ENCODE peak calls at places on chromosomes 7 and 10, in eight cellular contexts. S is heart right ventricle; C is Karpas-422; T is left ventricle myocardium inferior; Y is CD8-positive, alpha-beta memory T cell; U is AG04450; N is fibroblast of lung; X is astrocyte of the spinal cord. H is an unnamed sample.

GRCh38 chr10:91036807-91037405 is 116.0 kb upstream of the ANKRD1 start:
- DNase-seq in S (no peak), C (no peak), T (no peak), Y (no peak), U (no peak), N (peak), X (no peak), H (no peak)

GRCh38 chr10:25261110-25261509 is 86.3 kb downstream of the GPR158 start:
- DNase-seq in S (no peak), C (no peak), T (no peak), Y (no peak), U (no peak), N (no peak), X (no peak), H (no peak)

GRCh38 chr10:43338117-43338516 is 33.3 kb upstream of the FXYD4 start:
- DNase-seq in S (no peak), C (no peak), T (no peak), Y (no peak), U (no peak), N (no peak), X (no peak), H (no peak)

GRCh38 chr10:78301891-78302738 is 268.5 kb downstream of the RPS24 start:
- DNase-seq in S (no peak), C (no peak), T (no peak), Y (no peak), U (no peak), N (no peak), X (no peak), H (no peak)

GRCh38 chr10:99548041-99548530 is 15.3 kb downstream of the NKX2-3 start:
- DNase-seq in S (no peak), C (peak), T (no peak), Y (no peak), U (no peak), N (peak), X (no peak), H (no peak)

GRCh38 chr7:27046854-27047549 is 48.8 kb downstream of the HOXA1 start:
- DNase-seq in S (no peak), C (no peak), T (no peak), Y (no peak), U (peak), N (peak), X (peak), H (no peak)

GRCh38 chr7:107803009-107803581 is at the start of gene SLC26A3:
- DNase-seq in S (no peak), C (no peak), T (no peak), Y (no peak), U (no peak), N (no peak), X (no peak), H (no peak)

GRCh38 chr10:68756766-68757165 is 35.7 kb downstream of the CCAR1 start:
- DNase-seq in S (no peak), C (no peak), T (no peak), Y (no peak), U (no peak), N (no peak), X (no peak), H (no peak)

GRCh38 chr10:79401015-79401921 is 44.2 kb downstream of the ZCCHC24 start:
- DNase-seq in S (no peak), C (no peak), T (peak), Y (no peak), U (no peak), N (peak), X (peak), H (peak)

GRCh38 chr7:79340212-79340611 is 113.3 kb downstream of the MAGI2 start:
- DNase-seq in S (no peak), C (no peak), T (no peak), Y (no peak), U (no peak), N (peak), X (peak), H (no peak)

GRCh38 chr10:124612611-124613498 is 131.3 kb downstream of the FAM53B start:
- DNase-seq in S (peak), C (peak), T (no peak), Y (no peak), U (no peak), N (peak), X (no peak), H (no peak)

GRCh38 chr7:133436014-133436428 is 183.1 kb downstream of the EXOC4 start:
- DNase-seq in S (no peak), C (no peak), T (no peak), Y (no peak), U (peak), N (peak), X (peak), H (peak)

GRCh38 chr7:149196705-149197171 is 1.4 kb downstream of the ZNF282 start:
- DNase-seq in S (no peak), C (no peak), T (no peak), Y (no peak), U (no peak), N (no peak), X (no peak), H (no peak)

GRCh38 chr7:25014735-25015134 is 34.8 kb upstream of the OSBPL3 start:
- DNase-seq in S (no peak), C (no peak), T (no peak), Y (no peak), U (peak), N (peak), X (peak), H (peak)

GRCh38 chr7:1945558-1945957 is 275.5 kb downstream of the ELFN1 start:
- DNase-seq in S (no peak), C (no peak), T (no peak), Y (no peak), U (no peak), N (no peak), X (no peak), H (no peak)

GRCh38 chr7:156906281-156906680 is 13.3 kb upstream of the LMBR1 start:
- DNase-seq in S (no peak), C (no peak), T (no peak), Y (no peak), U (no peak), N (no peak), X (no peak), H (no peak)

GRCh38 chr10:122347162-122347561 is 27.3 kb upstream of the PLEKHA1 start:
- DNase-seq in S (no peak), C (no peak), T (no peak), Y (no peak), U (no peak), N (no peak), X (no peak), H (no peak)

GRCh38 chr10:117311261-117311660 is 64.0 kb downstream of the PDZD8 start:
- DNase-seq in S (no peak), C (no peak), T (no peak), Y (no peak), U (no peak), N (peak), X (peak), H (no peak)

GRCh38 chr10:61994404-61995031 is 93.0 kb downstream of the ARID5B start:
- DNase-seq in S (no peak), C (no peak), T (no peak), Y (no peak), U (no peak), N (no peak), X (no peak), H (no peak)

GRCh38 chr7:55522268-55522902 is 49.9 kb downstream of the VOPP1 start:
- DNase-seq in S (no peak), C (no peak), T (no peak), Y (no peak), U (no peak), N (no peak), X (no peak), H (no peak)

GRCh38 chr10:78846770-78847169 is 222.0 kb upstream of the ZMIZ1 start:
- DNase-seq in S (peak), C (no peak), T (peak), Y (no peak), U (no peak), N (no peak), X (no peak), H (no peak)

GRCh38 chr7:120950539-120951308 is at the start of gene ING3:
- DNase-seq in S (peak), C (peak), T (peak), Y (peak), U (peak), N (peak), X (peak), H (peak)
- H3K4me3 ChIP-seq in S (peak), C (peak), T (peak), Y (peak), U (peak), N (peak), X (peak), H (peak)

GRCh38 chr10:46293228-46293627 is 6.4 kb downstream of the ANTXRL start:
- DNase-seq in S (no peak), C (no peak), T (no peak), Y (no peak), U (no peak), N (no peak), X (no peak), H (no peak)

GRCh38 chr10:46294641-46295230 is 7.9 kb downstream of the ANTXRL start:
- DNase-seq in S (no peak), C (no peak), T (no peak), Y (no peak), U (no peak), N (no peak), X (no peak), H (no peak)

GRCh38 chr10:46291817-46292572 is 5.2 kb downstream of the ANTXRL start:
- DNase-seq in S (no peak), C (no peak), T (no peak), Y (no peak), U (no peak), N (no peak), X (no peak), H (no peak)

GRCh38 chr10:46292573-46293023 is 5.8 kb downstream of the ANTXRL start:
- DNase-seq in S (no peak), C (no peak), T (no peak), Y (no peak), U (no peak), N (no peak), X (no peak), H (no peak)

DNA sequence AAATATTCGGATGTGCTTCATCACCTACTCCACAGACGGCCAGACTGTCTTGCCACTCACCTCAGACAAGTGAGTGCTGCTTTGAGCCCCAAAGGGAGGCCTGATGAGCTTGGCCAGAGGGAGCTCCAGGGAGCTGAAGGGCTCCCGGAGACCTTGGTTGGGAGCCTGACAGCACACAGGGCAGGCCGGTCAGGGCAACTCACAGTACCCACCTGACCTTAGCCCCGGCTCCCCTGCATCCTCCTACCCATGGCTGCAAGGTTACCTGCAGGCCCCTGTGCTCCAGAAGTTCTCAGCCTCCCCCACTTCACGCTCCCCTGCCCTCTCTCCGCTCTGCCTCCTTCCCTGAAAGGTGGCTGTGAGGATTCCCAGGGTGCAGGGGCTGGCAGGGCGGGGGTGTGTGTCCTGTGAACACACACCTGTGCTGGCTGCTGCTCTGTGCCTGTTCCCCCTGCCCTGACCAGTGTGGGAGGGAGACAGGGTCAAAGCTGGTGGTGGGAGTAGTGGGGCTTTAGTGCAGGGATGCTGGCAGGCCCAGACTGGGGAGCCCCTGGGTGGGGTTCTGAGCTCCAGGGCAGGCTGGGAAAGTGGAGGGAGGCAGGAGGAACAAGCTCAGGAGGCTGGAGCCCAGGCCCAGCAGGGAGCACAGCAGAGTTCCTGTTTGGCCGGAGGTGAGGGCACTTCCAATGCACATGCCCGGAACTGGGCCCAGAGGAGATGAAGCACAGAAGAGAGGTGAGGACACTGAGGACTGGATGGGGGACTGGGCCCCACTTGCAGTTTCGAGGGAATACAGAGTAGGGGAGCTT is 7.2 kb downstream of the ANTXRL start:
- DNase-seq in S (no peak), C (peak), T (no peak), Y (no peak), U (no peak), N (no peak), X (no peak), H (no peak)
- H3K4me3 ChIP-seq in S (no peak), C (no peak), T (no peak), Y (no peak), U (no peak), N (no peak), X (no peak), H (no peak)

GRCh38 chr7:19268737-19269136 is 123.5 kb upstream of the FERD3L start:
- DNase-seq in S (no peak), C (no peak), T (no peak), Y (no peak), U (no peak), N (no peak), X (no peak), H (peak)
- H3K4me3 ChIP-seq in S (no peak), C (no peak), T (no peak), Y (no peak), U (no peak), N (no peak), X (no peak), H (no peak)

DNA sequence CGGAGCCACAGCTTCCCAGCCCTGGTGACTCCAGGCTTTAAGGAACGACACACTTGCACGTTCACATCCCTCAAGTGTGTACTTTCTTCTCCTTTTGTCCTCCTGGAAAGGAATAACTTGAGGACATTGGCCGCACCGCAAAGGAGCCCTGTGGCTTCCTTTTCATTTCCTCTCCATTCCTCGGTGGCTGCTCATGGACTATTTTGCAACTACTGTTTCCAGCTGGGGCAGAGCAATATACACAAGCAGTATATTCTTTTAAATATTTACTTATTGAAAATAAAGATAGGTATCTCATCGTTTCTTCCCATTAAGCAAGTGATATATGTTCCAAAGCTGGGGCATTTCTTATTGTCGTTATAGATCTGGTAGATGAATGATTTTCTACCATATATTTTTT is 97.2 kb upstream of the LYZL1 start:
- DNase-seq in S (no peak), C (no peak), T (no peak), Y (no peak), U (no peak), N (no peak), X (no peak), H (no peak)
- H3K4me3 ChIP-seq in S (no peak), C (no peak), T (no peak), Y (no peak), U (no peak), N (no peak), X (no peak), H (no peak)

DNA sequence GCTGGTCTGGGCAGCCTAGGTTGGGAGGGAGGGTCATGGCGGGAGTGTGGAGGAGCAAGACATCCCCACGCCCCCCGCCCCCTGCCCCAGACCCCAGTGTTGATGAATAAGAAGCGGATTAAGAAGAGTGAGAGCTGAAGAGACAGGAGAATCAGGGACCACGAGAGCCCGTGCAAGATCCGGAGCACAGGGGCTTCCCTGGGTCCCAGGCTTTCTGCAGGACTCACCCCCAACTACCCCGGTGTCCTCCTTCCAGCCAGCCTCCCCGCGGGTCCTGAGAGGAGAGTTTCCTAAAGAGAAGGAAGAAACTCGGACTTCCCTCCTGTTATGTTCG is 20.1 kb downstream of the GHRHR start:
- DNase-seq in S (no peak), C (no peak), T (no peak), Y (no peak), U (no peak), N (no peak), X (no peak), H (no peak)
- H3K4me3 ChIP-seq in S (no peak), C (peak), T (peak), Y (no peak), U (no peak), N (no peak), X (no peak), H (peak)

DNA sequence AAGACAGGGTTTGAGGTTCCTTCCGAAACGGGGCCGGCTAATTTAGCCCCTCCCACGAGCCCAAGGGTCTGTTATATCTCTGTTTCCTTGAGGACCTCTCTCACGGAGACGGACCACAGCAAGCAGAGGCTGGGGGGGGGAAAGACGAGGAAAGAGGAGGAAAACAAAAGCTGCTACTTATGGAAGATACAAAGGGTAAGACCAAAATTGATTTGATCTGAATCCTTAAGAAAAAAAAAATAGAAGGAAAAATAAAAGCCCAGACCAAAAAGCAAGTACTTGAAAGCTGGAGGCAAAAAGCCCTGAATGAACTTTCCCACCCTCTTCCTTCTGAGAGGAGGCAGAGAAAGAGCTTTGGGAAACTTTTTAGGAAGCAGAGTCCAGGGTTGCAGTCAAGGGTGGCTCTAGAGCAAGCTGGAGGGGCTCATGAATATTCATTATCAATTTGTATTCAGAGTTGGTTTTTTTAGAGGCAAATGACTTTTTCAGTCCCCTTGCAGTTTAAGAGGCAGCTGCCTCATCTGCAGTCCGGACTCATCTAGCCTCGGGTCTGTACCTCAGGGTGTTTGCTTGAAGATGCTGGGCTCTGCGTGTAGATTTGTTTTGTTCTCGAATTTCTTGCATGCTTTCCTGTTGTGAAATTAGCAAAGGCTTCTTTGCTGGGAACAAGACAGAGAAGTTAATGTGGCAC is at the start of gene ENTPD1:
- DNase-seq in S (peak), C (no peak), T (no peak), Y (no peak), U (peak), N (no peak), X (no peak), H (no peak)
- H3K4me3 ChIP-seq in S (peak), C (no peak), T (peak), Y (no peak), U (no peak), N (no peak), X (peak), H (no peak)

H was measured in skeletal muscle cell.